ENCODE peak calls at places on chromosomes 4 and X, in four cellular contexts. One of them, this sample, is unnamed.

GRCh38 chrX:87961471-87961870 is 443.9 kb downstream of the KLHL4 start:
- DNase-seq in hepatocyte: peak; percentile 37
- DNase-seq in midbrain: no peak
- DNase-seq in GM12864: no peak
- DNase-seq in this sample: no peak

GRCh38 chr4:147709999-147710398 is 21.9 kb upstream of the ARHGAP10 start:
- DNase-seq in hepatocyte: no peak
- DNase-seq in midbrain: no peak
- DNase-seq in GM12864: no peak
- DNase-seq in this sample: peak; percentile 36

GRCh38 chrX:38616904-38617303 is 55.6 kb downstream of the TSPAN7 start:
- DNase-seq in hepatocyte: no peak
- DNase-seq in midbrain: no peak
- DNase-seq in GM12864: no peak
- DNase-seq in this sample: no peak

GRCh38 chrX:51336584-51336983 is 4.0 kb downstream of the NUDT10 start:
- DNase-seq in hepatocyte: peak; percentile 55
- DNase-seq in midbrain: peak; percentile 40
- DNase-seq in GM12864: no peak
- DNase-seq in this sample: peak; percentile 62

GRCh38 chr4:101265816-101266172 is 81.5 kb downstream of the PPP3CA start:
- DNase-seq in hepatocyte: no peak
- DNase-seq in midbrain: no peak
- DNase-seq in GM12864: no peak
- DNase-seq in this sample: no peak

GRCh38 chr4:147461161-147461560 is 19.7 kb upstream of the EDNRA start:
- DNase-seq in hepatocyte: no peak
- DNase-seq in midbrain: no peak
- DNase-seq in GM12864: no peak
- DNase-seq in this sample: no peak

GRCh38 chrX:153934473-153935325 is at the start of gene NAA10:
- DNase-seq in hepatocyte: peak; percentile 88
- DNase-seq in midbrain: peak; percentile 73
- DNase-seq in GM12864: no peak
- DNase-seq in this sample: peak; percentile 88

GRCh38 chr4:108611360-108611759 is 9.0 kb upstream of the RPL34 start:
- DNase-seq in hepatocyte: peak; percentile 39
- DNase-seq in midbrain: peak; percentile 20
- DNase-seq in GM12864: no peak
- DNase-seq in this sample: peak; percentile 60

GRCh38 chrX:31279359-31279758 is 207.5 kb upstream of the FTHL17 start:
- DNase-seq in hepatocyte: peak; percentile 5
- DNase-seq in midbrain: peak; percentile 12
- DNase-seq in GM12864: no peak
- DNase-seq in this sample: peak; percentile 32

GRCh38 chr4:54167508-54167907 is 61.6 kb upstream of the PDGFRA start:
- DNase-seq in hepatocyte: no peak
- DNase-seq in midbrain: no peak
- DNase-seq in GM12864: no peak
- DNase-seq in this sample: no peak

GRCh38 chrX:119237526-119238035 is 1.5 kb downstream of the PGRMC1 start:
- DNase-seq in hepatocyte: peak; percentile 10
- DNase-seq in midbrain: no peak
- DNase-seq in GM12864: no peak
- DNase-seq in this sample: peak; percentile 44

GRCh38 chr4:185128272-185129119 is 14.6 kb upstream of the SLC25A4 start:
- DNase-seq in hepatocyte: peak; percentile 26
- DNase-seq in midbrain: no peak
- DNase-seq in GM12864: no peak
- DNase-seq in this sample: peak; percentile 53

GRCh38 chr4:148443550-148444295 is 1.5 kb upstream of the NR3C2 start:
- DNase-seq in hepatocyte: peak; percentile 45
- DNase-seq in midbrain: peak; percentile 26
- DNase-seq in GM12864: no peak
- DNase-seq in this sample: peak; percentile 53

GRCh38 chr4:14621731-14622459 is 380.4 kb upstream of the CPEB2 start:
- DNase-seq in hepatocyte: no peak
- DNase-seq in midbrain: no peak
- DNase-seq in GM12864: no peak
- DNase-seq in this sample: no peak

GRCh38 chrX:50161143-50161542 is 39.7 kb downstream of the AKAP4 start:
- DNase-seq in hepatocyte: no peak
- DNase-seq in midbrain: no peak
- DNase-seq in GM12864: no peak
- DNase-seq in this sample: peak; percentile 28

GRCh38 chr4:18214656-18215055 is 193.1 kb upstream of the LCORL start:
- DNase-seq in hepatocyte: peak; percentile 20
- DNase-seq in midbrain: no peak
- DNase-seq in GM12864: no peak
- DNase-seq in this sample: no peak

GRCh38 chrX:2383735-2384134 is 117.0 kb downstream of the DHRSX start:
- DNase-seq in hepatocyte: peak; percentile 37
- DNase-seq in midbrain: no peak
- DNase-seq in GM12864: no peak
- DNase-seq in this sample: no peak

GRCh38 chr4:89712141-89712540 is 124.8 kb downstream of the SNCA start:
- DNase-seq in hepatocyte: no peak
- DNase-seq in midbrain: no peak
- DNase-seq in GM12864: no peak
- DNase-seq in this sample: peak; percentile 41

GRCh38 chr4:120026853-120027252 is 39.8 kb downstream of the MAD2L1 start:
- DNase-seq in hepatocyte: no peak
- DNase-seq in midbrain: no peak
- DNase-seq in GM12864: no peak
- DNase-seq in this sample: no peak

GRCh38 chr4:113674251-113674650 is 87.3 kb downstream of the CAMK2D start:
- DNase-seq in hepatocyte: no peak
- DNase-seq in midbrain: no peak
- DNase-seq in GM12864: no peak
- DNase-seq in this sample: peak; percentile 10

GRCh38 chrX:115344885-115345653 is 55.6 kb downstream of the LUZP4 start:
- DNase-seq in hepatocyte: peak; percentile 97
- DNase-seq in midbrain: peak; percentile 70
- DNase-seq in GM12864: no peak
- DNase-seq in this sample: peak; percentile 93

GRCh38 chr4:48603366-48604003 is 113.4 kb downstream of the ZAR1 start:
- DNase-seq in hepatocyte: peak; percentile 55
- DNase-seq in midbrain: no peak
- DNase-seq in GM12864: no peak
- DNase-seq in this sample: no peak

GRCh38 chr4:106034751-106035150 is 139.5 kb downstream of the NPNT start:
- DNase-seq in hepatocyte: no peak
- DNase-seq in midbrain: no peak
- DNase-seq in GM12864: no peak
- DNase-seq in this sample: peak; percentile 3

GRCh38 chr4:26175016-26175786 is 145.6 kb upstream of the RBPJ start:
- DNase-seq in hepatocyte: no peak
- DNase-seq in midbrain: no peak
- DNase-seq in GM12864: no peak
- DNase-seq in this sample: no peak

GRCh38 chr4:151540728-151541437 is 131.9 kb downstream of the FHIP1A start:
- DNase-seq in hepatocyte: peak; percentile 70
- DNase-seq in midbrain: no peak
- DNase-seq in GM12864: no peak
- DNase-seq in this sample: peak; percentile 95

GRCh38 chrX:69429339-69430014 is 74.6 kb upstream of the NALF2 start:
- DNase-seq in hepatocyte: no peak
- DNase-seq in midbrain: no peak
- DNase-seq in GM12864: no peak
- DNase-seq in this sample: no peak

GRCh38 chr4:169418846-169419245 is 148.1 kb upstream of the SH3RF1 start:
- DNase-seq in hepatocyte: no peak
- DNase-seq in midbrain: no peak
- DNase-seq in GM12864: no peak
- DNase-seq in this sample: peak; percentile 24

GRCh38 chrX:96763608-96764007 is 79.0 kb downstream of the DIAPH2 start:
- DNase-seq in hepatocyte: no peak
- DNase-seq in midbrain: no peak
- DNase-seq in GM12864: no peak
- DNase-seq in this sample: no peak

GRCh38 chrX:41029332-41029731 is 55.9 kb upstream of the USP9X start:
- DNase-seq in hepatocyte: no peak
- DNase-seq in midbrain: no peak
- DNase-seq in GM12864: no peak
- DNase-seq in this sample: no peak

GRCh38 chr4:100391913-100392312 is 125.9 kb downstream of the EMCN start:
- DNase-seq in hepatocyte: no peak
- DNase-seq in midbrain: no peak
- DNase-seq in GM12864: no peak
- DNase-seq in this sample: peak; percentile 58

GRCh38 chrX:41145920-41146608 is 60.8 kb downstream of the USP9X start:
- DNase-seq in hepatocyte: peak; percentile 16
- DNase-seq in midbrain: no peak
- DNase-seq in GM12864: no peak
- DNase-seq in this sample: peak; percentile 86

GRCh38 chrX:15524417-15524816 is 23.8 kb downstream of the BMX start:
- DNase-seq in hepatocyte: no peak
- DNase-seq in midbrain: no peak
- DNase-seq in GM12864: no peak
- DNase-seq in this sample: no peak

GRCh38 chrX:18252644-18253359 is 32.1 kb upstream of the BEND2 start:
- DNase-seq in hepatocyte: no peak
- DNase-seq in midbrain: no peak
- DNase-seq in GM12864: no peak
- DNase-seq in this sample: peak; percentile 1

GRCh38 chr4:151324449-151325319 is 721 bp downstream of the SH3D19 start:
- DNase-seq in hepatocyte: peak; percentile 89
- DNase-seq in midbrain: peak; percentile 38
- DNase-seq in GM12864: no peak
- DNase-seq in this sample: peak; percentile 83

GRCh38 chr4:168514249-168514852 is 17.5 kb downstream of the PALLD start:
- DNase-seq in hepatocyte: peak; percentile 67
- DNase-seq in midbrain: peak; percentile 26
- DNase-seq in GM12864: no peak
- DNase-seq in this sample: peak; percentile 64

GRCh38 chr4:10026485-10026884 is 5.2 kb upstream of the SLC2A9 start:
- DNase-seq in hepatocyte: no peak
- DNase-seq in midbrain: no peak
- DNase-seq in GM12864: no peak
- DNase-seq in this sample: no peak

GRCh38 chr4:139665690-139666529 is at the start of gene MGST2:
- DNase-seq in hepatocyte: peak; percentile 87
- DNase-seq in midbrain: peak; percentile 45
- DNase-seq in GM12864: peak; percentile 12
- DNase-seq in this sample: peak; percentile 81

GRCh38 chrX:311156-312129 is 7.2 kb downstream of the GTPBP6 start:
- DNase-seq in hepatocyte: no peak
- DNase-seq in midbrain: no peak
- DNase-seq in GM12864: no peak
- DNase-seq in this sample: no peak

GRCh38 chrX:115939070-115939469 is 231.5 kb upstream of the AGTR2 start:
- DNase-seq in hepatocyte: no peak
- DNase-seq in midbrain: no peak
- DNase-seq in GM12864: no peak
- DNase-seq in this sample: no peak

This sample was measured in GM23248.